ENCODE peak calls at places on chromosomes 12 and 14, in nine cellular contexts. Q, U, W, D, S, T, X, A and B are unnamed samples.

GRCh38 chr12:25692115-25693035 is 139.3 kb upstream of the LMNTD1 start:
- DNase-seq in Q (no peak), X (no peak), W (no peak), T (no peak), U (no peak), D (no peak), S (no peak), A (no peak), B (peak; percentile 17)

GRCh38 chr14:80047761-80048160 is 163.5 kb downstream of the DIO2 start:
- DNase-seq in S (no peak), W (no peak), D (no peak), T (no peak), A (no peak), X (no peak), Q (no peak), U (no peak), B (no peak)

GRCh38 chr12:80684077-80684495 is 23.3 kb upstream of the MYF6 start:
- DNase-seq in A (no peak), X (no peak), W (no peak), U (no peak), Q (no peak), T (no peak), D (no peak), S (no peak), B (peak; percentile 9)

GRCh38 chr14:94751321-94751720 is 18.6 kb downstream of the GSC start:
- DNase-seq in U (no peak), W (no peak), D (no peak), Q (no peak), A (no peak), T (no peak), S (no peak), X (no peak), B (no peak)

GRCh38 chr14:102013669-102014200 is 49.4 kb downstream of the DYNC1H1 start:
- DNase-seq in X (no peak), S (no peak), T (no peak), A (no peak), U (no peak), Q (no peak), W (no peak), D (no peak), B (no peak)

GRCh38 chr12:133083345-133083744 is 2.6 kb downstream of the ZNF140 start:
- DNase-seq in T (no peak), W (no peak), U (no peak), S (no peak), D (no peak), X (no peak), Q (no peak), A (no peak), B (no peak)

GRCh38 chr14:95674613-95675012 is 11.6 kb upstream of the TCL1B start:
- DNase-seq in X (no peak), T (no peak), D (no peak), A (no peak), Q (no peak), W (no peak), U (no peak), S (no peak), B (no peak)

GRCh38 chr14:76919811-76920571 is 93.8 kb downstream of the LRRC74A start:
- DNase-seq in U (peak; percentile 63), S (peak; percentile 88), T (peak; percentile 71), D (peak; percentile 52), A (no peak), W (no peak), Q (no peak), X (no peak), B (peak; percentile 67)

GRCh38 chr14:99259327-99259726 is 12.7 kb downstream of the BCL11B start:
- DNase-seq in T (no peak), W (peak; percentile 49), S (no peak), D (no peak), Q (no peak), X (no peak), U (no peak), A (no peak), B (no peak)

GRCh38 chr14:75981826-75982723 is at the start of gene TGFB3:
- DNase-seq in Q (peak; percentile 76), D (peak; percentile 91), W (peak; percentile 80), A (peak; percentile 91), T (peak; percentile 89), U (peak; percentile 93), S (peak; percentile 93), X (peak; percentile 91), B (no peak)

GRCh38 chr12:12645485-12645884 is 33.8 kb downstream of the CREBL2 start:
- DNase-seq in Q (no peak), W (peak; percentile 39), X (no peak), T (no peak), S (peak; percentile 40), U (no peak), A (peak; percentile 60), D (no peak), B (peak; percentile 65)

GRCh38 chr12:60577607-60578006 is 981.8 kb downstream of the SLC16A7 start:
- DNase-seq in A (no peak), D (no peak), W (no peak), X (no peak), U (no peak), S (no peak), T (no peak), Q (no peak), B (no peak)

DNA sequence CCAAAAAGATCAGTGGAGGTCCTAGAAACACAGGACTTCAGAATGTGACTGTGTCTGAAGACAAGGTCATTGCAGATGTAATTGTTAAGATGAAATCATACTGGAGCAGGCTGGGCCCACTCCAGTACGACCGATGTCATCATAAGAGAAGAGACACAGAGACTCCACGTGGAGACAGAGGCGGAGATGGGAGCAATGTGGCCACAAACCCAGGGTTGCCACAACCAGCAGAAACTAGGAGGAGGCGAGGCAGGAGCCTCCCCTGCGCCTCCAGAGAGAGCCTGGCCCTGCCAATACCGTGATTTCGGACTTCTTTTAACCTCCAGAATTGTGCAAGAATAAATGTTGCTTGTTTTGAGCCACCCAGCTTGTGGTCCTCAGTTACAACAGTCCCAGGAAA is 25.7 kb upstream of the FZD10 start:
- DNase-seq in S (no peak), U (no peak), W (no peak), X (no peak), T (no peak), A (no peak), Q (no peak), D (no peak), B (no peak)
- H3K4me3 ChIP-seq in S (no peak overlapping the region), U (no peak overlapping the region), W (no peak overlapping the region), X (no peak overlapping the region), T (no peak overlapping the region), A (no peak overlapping the region), Q (no peak overlapping the region), D (no peak overlapping the region), B (no peak overlapping the region)

GRCh38 chr12:124855275-124855957 is 8.2 kb downstream of the SCARB1 start:
- DNase-seq in T (no peak), X (no peak), W (no peak), S (no peak), U (peak; percentile 68), A (no peak), D (no peak), Q (no peak), B (no peak)
- H3K36me3 ChIP-seq in T (no peaks in the 10 kb centered on the region), X (no peaks in the 10 kb centered on the region), W (no peaks in the 10 kb centered on the region), S (peaks cover 1% of the 10 kb centered on the region), U (no peaks in the 10 kb centered on the region), A (no peaks in the 10 kb centered on the region), D (no peaks in the 10 kb centered on the region), Q (peaks cover 6% of the 10 kb centered on the region), B (peaks cover under 1% of the 10 kb centered on the region)

GRCh38 chr12:85278598-85279448 is 1.2 kb upstream of the ALX1 start:
- DNase-seq in W (no peak), Q (no peak), D (no peak), S (no peak), U (no peak), A (no peak), T (no peak), X (no peak), B (peak; percentile 33)

GRCh38 chr12:85273411-85274075 is 6.5 kb upstream of the ALX1 start:
- DNase-seq in S (no peak), X (peak; percentile 55), A (no peak), T (peak; percentile 20), D (no peak), W (no peak), Q (no peak), U (no peak), B (no peak)

GRCh38 chr12:85274076-85274415 is 6.0 kb upstream of the ALX1 start:
- DNase-seq in S (no peak), X (no peak), U (no peak), A (no peak), T (no peak), W (no peak), Q (no peak), D (no peak), B (no peak)

GRCh38 chr12:85277900-85278597 is 2.0 kb upstream of the ALX1 start:
- DNase-seq in D (no peak), A (peak; percentile 46), S (no peak), W (no peak), U (no peak), X (no peak), T (peak; percentile 24), Q (no peak), B (peak; percentile 28)

DNA sequence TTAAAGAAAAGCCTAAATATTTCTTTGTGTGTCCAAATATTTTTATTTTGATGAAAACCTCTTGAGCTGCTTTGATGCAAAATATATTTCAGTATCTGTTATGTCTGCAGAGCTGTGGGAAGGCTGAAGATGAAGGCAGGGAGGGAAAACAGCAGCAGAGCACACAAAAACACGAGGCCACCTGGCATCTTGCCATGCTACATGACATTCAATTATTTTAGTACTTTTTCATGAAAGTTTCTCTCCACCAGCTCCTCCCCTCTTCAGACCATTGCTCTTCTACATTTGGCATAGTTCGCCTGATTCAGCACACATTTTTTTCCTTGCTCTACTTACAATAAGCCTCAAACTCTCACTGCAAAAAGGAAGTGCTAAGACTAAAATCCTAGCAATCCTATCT is 4.7 kb upstream of the ALX1 start:
- DNase-seq in S (no peak), A (no peak), U (no peak), W (no peak), T (no peak), Q (no peak), X (no peak), D (no peak), B (no peak)
- H3K27me3 ChIP-seq in S (peaks cover 50% of the 10 kb centered on the region), A (no peaks in the 10 kb centered on the region), U (no peaks in the 10 kb centered on the region), W (no peaks in the 10 kb centered on the region), T (peaks cover 2% of the 10 kb centered on the region), Q (peaks cover 4% of the 10 kb centered on the region), X (peaks cover 86% of the 10 kb centered on the region), D (peaks cover 6% of the 10 kb centered on the region), B (peaks cover 73% of the 10 kb centered on the region)

GRCh38 chr14:91573894-91574837 is 64.1 kb upstream of the PPP4R3A start:
- DNase-seq in S (peak; percentile 25), D (no peak), Q (no peak), U (peak; percentile 40), A (peak; percentile 75), T (peak; percentile 83), X (peak; percentile 82), W (peak; percentile 62), B (peak; percentile 66)

GRCh38 chr14:91569301-91569700 is 59.2 kb upstream of the PPP4R3A start:
- DNase-seq in U (no peak), Q (no peak), S (no peak), A (no peak), T (no peak), W (no peak), D (no peak), X (no peak), B (no peak)

GRCh38 chr14:91570021-91570420 is 59.9 kb upstream of the PPP4R3A start:
- DNase-seq in T (no peak), W (no peak), A (no peak), S (no peak), X (no peak), D (no peak), Q (no peak), U (no peak), B (peak; percentile 72)

GRCh38 chr14:91575469-91576208 is 65.5 kb upstream of the PPP4R3A start:
- DNase-seq in S (no peak), W (no peak), X (no peak), T (no peak), U (no peak), A (no peak), D (no peak), Q (no peak), B (peak; percentile 45)

GRCh38 chr14:91573528-91573893 is 63.4 kb upstream of the PPP4R3A start:
- DNase-seq in S (no peak), W (no peak), A (no peak), U (no peak), T (no peak), D (no peak), Q (no peak), X (no peak), B (no peak)
- H3K4me3 ChIP-seq in S (no peak overlapping the region), W (peak overlapping the region; percentile 62), A (peak overlapping the region; percentile 65), U (no peak overlapping the region), T (no peak overlapping the region), D (no peak overlapping the region), Q (no peak overlapping the region), X (no peak overlapping the region), B (no peak overlapping the region)